ENCODE peak calls at places on chromosomes 12 and 14, in ten cellular contexts. C is pancreas, J is fibroblast of the aortic adventitia, B is fibroblast of lung, W is brain microvascular endothelial cell, A is tibial nerve, Q is epithelial cell of proximal tubule, O is tibial artery, U is upper lobe of right lung, R is cardiac fibroblast. K is an unnamed sample.

GRCh38 chr12:72053604-72054003 is 115.0 kb downstream of the TPH2 start:
- DNase-seq in C (no peak), J (peak; percentile 17), B (no peak), W (peak; percentile 1), A (no peak), Q (no peak), O (no peak), U (no peak), R (no peak), K (no peak)

GRCh38 chr12:106840217-106840616 is 65.7 kb downstream of the RIC8B start:
- DNase-seq in C (no peak), J (peak; percentile 79), B (peak; percentile 46), W (peak; percentile 36), A (no peak), Q (peak; percentile 35), O (no peak), U (no peak), R (peak; percentile 72), K (peak; percentile 31)

GRCh38 chr12:123741937-123742572 is 20.0 kb upstream of the DNAH10 start:
- DNase-seq in C (no peak), J (no peak), B (no peak), W (no peak), A (no peak), Q (no peak), O (no peak), U (no peak), R (no peak), K (no peak)

GRCh38 chr14:81311816-81312215 is 88.3 kb downstream of the STON2 start:
- DNase-seq in C (no peak), J (peak; percentile 4), B (peak; percentile 25), W (no peak), A (no peak), Q (no peak), O (no peak), U (no peak), R (peak; percentile 9), K (no peak)

GRCh38 chr14:49505026-49505766 is 81.0 kb downstream of the RPS29 start:
- DNase-seq in C (no peak), J (no peak), B (no peak), W (no peak), A (no peak), Q (no peak), O (no peak), U (no peak), R (no peak), K (no peak)

GRCh38 chr14:29584992-29585391 is 342.7 kb downstream of the PRKD1 start:
- DNase-seq in C (peak; percentile 26), J (peak; percentile 80), B (peak; percentile 93), W (peak; percentile 52), A (peak; percentile 51), Q (peak; percentile 33), O (peak; percentile 69), U (peak; percentile 65), R (peak; percentile 90), K (peak; percentile 81)

GRCh38 chr12:27821259-27821973 is 41.4 kb upstream of the MANSC4 start:
- DNase-seq in C (no peak), J (peak; percentile 84), B (peak; percentile 86), W (peak; percentile 85), A (peak; percentile 88), Q (peak; percentile 42), O (peak; percentile 25), U (no peak), R (peak; percentile 81), K (peak; percentile 66)

GRCh38 chr14:66827182-66827581 is 319.2 kb downstream of the GPHN start:
- DNase-seq in C (no peak), J (no peak), B (no peak), W (no peak), A (no peak), Q (no peak), O (no peak), U (no peak), R (no peak), K (no peak)

GRCh38 chr12:96378319-96378718 is 21.9 kb downstream of the CDK17 start:
- DNase-seq in C (no peak), J (no peak), B (no peak), W (no peak), A (no peak), Q (no peak), O (no peak), U (no peak), R (no peak), K (no peak)

GRCh38 chr12:128938886-128939285 is 85.6 kb downstream of the GLT1D1 start:
- DNase-seq in C (no peak), J (no peak), B (no peak), W (no peak), A (no peak), Q (no peak), O (no peak), U (no peak), R (no peak), K (no peak)

GRCh38 chr12:57250956-57251355 is at the start of gene STAC3:
- DNase-seq in C (no peak), J (no peak), B (no peak), W (no peak), A (no peak), Q (no peak), O (no peak), U (no peak), R (no peak), K (no peak)

GRCh38 chr12:71556881-71557280 is 106.8 kb downstream of the ZFC3H1 start:
- DNase-seq in C (no peak), J (peak; percentile 84), B (peak; percentile 76), W (peak; percentile 91), A (no peak), Q (peak; percentile 70), O (no peak), U (no peak), R (peak; percentile 65), K (peak; percentile 94)

GRCh38 chr12:24534632-24535031 is 414.3 kb downstream of the BCAT1 start:
- DNase-seq in C (no peak), J (no peak), B (no peak), W (no peak), A (no peak), Q (no peak), O (no peak), U (no peak), R (no peak), K (no peak)

GRCh38 chr12:108333898-108334699 is 5.0 kb downstream of the CMKLR1 start:
- DNase-seq in C (no peak), J (no peak), B (no peak), W (peak; percentile 53), A (no peak), Q (no peak), O (no peak), U (no peak), R (peak; percentile 15), K (peak; percentile 18)

GRCh38 chr12:53079226-53080117 is at the start of gene SPRYD3:
- DNase-seq in C (peak; percentile 97), J (peak; percentile 96), B (peak; percentile 97), W (peak; percentile 96), A (peak; percentile 99), Q (peak; percentile 49), O (peak; percentile 99), U (peak; percentile 98), R (peak; percentile 98), K (peak; percentile 99)

GRCh38 chr12:53076461-53076860 is 2.7 kb downstream of the SPRYD3 start:
- DNase-seq in C (no peak), J (no peak), B (no peak), W (no peak), A (no peak), Q (no peak), O (no peak), U (peak; percentile 13), R (no peak), K (no peak)

GRCh38 chr12:53077030-53077429 is 2.2 kb downstream of the SPRYD3 start:
- DNase-seq in C (peak; percentile 50), J (no peak), B (no peak), W (no peak), A (no peak), Q (no peak), O (no peak), U (peak; percentile 71), R (no peak), K (no peak)

GRCh38 chr12:53074999-53075370 is 4.2 kb downstream of the SPRYD3 start:
- DNase-seq in C (no peak), J (no peak), B (no peak), W (no peak), A (no peak), Q (no peak), O (no peak), U (peak; percentile 42), R (no peak), K (no peak)

GRCh38 chr12:53078425-53079225 is 565 bp downstream of the SPRYD3 start:
- DNase-seq in C (no peak), J (peak; percentile 46), B (no peak), W (no peak), A (no peak), Q (no peak), O (no peak), U (no peak), R (no peak), K (no peak)
- TF ChIP-seq CTCF in C (no peak), J (no peak), B (no peak), W (no peak), A (no peak), Q (no peak), O (peak; percentile 36), U (no peak), R (no peak), K (no peak)

GRCh38 chr12:15731940-15732339 is 57.2 kb downstream of the EPS8 start:
- DNase-seq in C (no peak), J (no peak), B (no peak), W (no peak), A (no peak), Q (no peak), O (no peak), U (no peak), R (no peak), K (no peak)
- H3K4me3 ChIP-seq in C (no peak overlapping the region), J (no peak overlapping the region), B (no peak overlapping the region), W (no peak overlapping the region), A (no peak overlapping the region), Q (peak overlapping the region; percentile 52), O (no peak overlapping the region), U (no peak overlapping the region), R (no peak overlapping the region), K (no peak overlapping the region)

GRCh38 chr12:15858348-15858747 is 23.8 kb upstream of the STRAP start:
- DNase-seq in C (no peak), J (no peak), B (no peak), W (no peak), A (no peak), Q (no peak), O (no peak), U (no peak), R (no peak), K (no peak)
- TF ChIP-seq CTCF in C (no peak), J (peak; percentile 31), B (peak; percentile 12), W (peak; percentile 46), A (no peak), Q (peak; percentile 17), O (no peak), U (no peak), R (no peak), K (peak; percentile 4)

GRCh38 chr12:31588976-31589375 is 2.0 kb downstream of the DENND5B start:
- DNase-seq in C (no peak), J (peak; percentile 25), B (peak; percentile 12), W (no peak), A (no peak), Q (no peak), O (no peak), U (no peak), R (peak; percentile 5), K (peak; percentile 10)
- H3K4me3 ChIP-seq in C (peak overlapping the region; percentile 96), J (peak overlapping the region; percentile 89), B (peak overlapping the region; percentile 90), W (peak overlapping the region; percentile 82), A (no peak overlapping the region), Q (peak overlapping the region; percentile 78), O (peak overlapping the region; percentile 75), U (peak overlapping the region; percentile 83), R (peak overlapping the region; percentile 73), K (peak overlapping the region; percentile 78)